ENCODE peak calls at places on chromosomes 5 and 9, in five cellular contexts. One of them, this sample, is unnamed.

GRCh38 chr9:111598730-111599091 is 736 bp downstream of the PTGR1 start:
- DNase-seq in body of pancreas: peak; percentile 51
- DNase-seq in SJSA1: peak; percentile 28
- DNase-seq in stimulated activated CD8-positive, alpha-beta memory T cell treated with anti-CD3 and anti-CD28 coated beads, Interleukin-15, amount 100 ng/mL, for 1 hour: no peak
- DNase-seq in HFF-Myc: no peak
- DNase-seq in this sample: peak; percentile 60

GRCh38 chr5:10507575-10508024 is 56.3 kb upstream of the ANKRD33B start:
- DNase-seq in body of pancreas: no peak
- DNase-seq in SJSA1: peak; percentile 29
- DNase-seq in stimulated activated CD8-positive, alpha-beta memory T cell treated with anti-CD3 and anti-CD28 coated beads, Interleukin-15, amount 100 ng/mL, for 1 hour: no peak
- DNase-seq in HFF-Myc: no peak
- DNase-seq in this sample: peak; percentile 20

GRCh38 chr5:59125961-59126360 is 543.1 kb downstream of the RAB3C start:
- DNase-seq in body of pancreas: no peak
- DNase-seq in SJSA1: peak; percentile 40
- DNase-seq in stimulated activated CD8-positive, alpha-beta memory T cell treated with anti-CD3 and anti-CD28 coated beads, Interleukin-15, amount 100 ng/mL, for 1 hour: no peak
- DNase-seq in HFF-Myc: no peak
- DNase-seq in this sample: no peak

GRCh38 chr5:29005386-29005785 is 1967.0 kb upstream of the CDH9 start:
- DNase-seq in body of pancreas: no peak
- DNase-seq in SJSA1: no peak
- DNase-seq in stimulated activated CD8-positive, alpha-beta memory T cell treated with anti-CD3 and anti-CD28 coated beads, Interleukin-15, amount 100 ng/mL, for 1 hour: no peak
- DNase-seq in HFF-Myc: no peak
- DNase-seq in this sample: no peak

GRCh38 chr5:125251703-125252102 is 505.3 kb upstream of the ZNF608 start:
- DNase-seq in body of pancreas: no peak
- DNase-seq in SJSA1: no peak
- DNase-seq in stimulated activated CD8-positive, alpha-beta memory T cell treated with anti-CD3 and anti-CD28 coated beads, Interleukin-15, amount 100 ng/mL, for 1 hour: no peak
- DNase-seq in HFF-Myc: no peak
- DNase-seq in this sample: no peak

GRCh38 chr5:178496219-178496618 is 94.0 kb downstream of the COL23A1 start:
- DNase-seq in body of pancreas: no peak
- DNase-seq in SJSA1: no peak
- DNase-seq in stimulated activated CD8-positive, alpha-beta memory T cell treated with anti-CD3 and anti-CD28 coated beads, Interleukin-15, amount 100 ng/mL, for 1 hour: no peak
- DNase-seq in HFF-Myc: no peak
- DNase-seq in this sample: no peak

GRCh38 chr5:172648008-172648359 is 6.9 kb downstream of the NEURL1B start:
- DNase-seq in body of pancreas: no peak
- DNase-seq in SJSA1: no peak
- DNase-seq in stimulated activated CD8-positive, alpha-beta memory T cell treated with anti-CD3 and anti-CD28 coated beads, Interleukin-15, amount 100 ng/mL, for 1 hour: no peak
- DNase-seq in HFF-Myc: no peak
- DNase-seq in this sample: no peak

GRCh38 chr5:36880761-36881160 is 4.2 kb downstream of the NIPBL start:
- DNase-seq in body of pancreas: no peak
- DNase-seq in SJSA1: no peak
- DNase-seq in stimulated activated CD8-positive, alpha-beta memory T cell treated with anti-CD3 and anti-CD28 coated beads, Interleukin-15, amount 100 ng/mL, for 1 hour: no peak
- DNase-seq in HFF-Myc: no peak
- DNase-seq in this sample: no peak

GRCh38 chr9:75451045-75451444 is 362.7 kb downstream of the OSTF1 start:
- DNase-seq in body of pancreas: no peak
- DNase-seq in SJSA1: peak; percentile 58
- DNase-seq in stimulated activated CD8-positive, alpha-beta memory T cell treated with anti-CD3 and anti-CD28 coated beads, Interleukin-15, amount 100 ng/mL, for 1 hour: no peak
- DNase-seq in HFF-Myc: no peak
- DNase-seq in this sample: no peak

GRCh38 chr9:137053944-137054931 is at the start of gene ENTPD2:
- DNase-seq in body of pancreas: peak; percentile 89
- DNase-seq in SJSA1: no peak
- DNase-seq in stimulated activated CD8-positive, alpha-beta memory T cell treated with anti-CD3 and anti-CD28 coated beads, Interleukin-15, amount 100 ng/mL, for 1 hour: no peak
- DNase-seq in HFF-Myc: no peak
- DNase-seq in this sample: no peak

GRCh38 chr5:123265551-123265950 is 157.7 kb downstream of the CEP120 start:
- DNase-seq in body of pancreas: no peak
- DNase-seq in SJSA1: no peak
- DNase-seq in stimulated activated CD8-positive, alpha-beta memory T cell treated with anti-CD3 and anti-CD28 coated beads, Interleukin-15, amount 100 ng/mL, for 1 hour: no peak
- DNase-seq in HFF-Myc: no peak
- DNase-seq in this sample: no peak

GRCh38 chr9:99511723-99512122 is 289.6 kb downstream of the SEC61B start:
- DNase-seq in body of pancreas: no peak
- DNase-seq in SJSA1: no peak
- DNase-seq in stimulated activated CD8-positive, alpha-beta memory T cell treated with anti-CD3 and anti-CD28 coated beads, Interleukin-15, amount 100 ng/mL, for 1 hour: no peak
- DNase-seq in HFF-Myc: no peak
- DNase-seq in this sample: no peak

GRCh38 chr9:35906923-35907699 is 1.1 kb downstream of the HRCT1 start:
- DNase-seq in body of pancreas: no peak
- DNase-seq in SJSA1: peak; percentile 61
- DNase-seq in stimulated activated CD8-positive, alpha-beta memory T cell treated with anti-CD3 and anti-CD28 coated beads, Interleukin-15, amount 100 ng/mL, for 1 hour: no peak
- DNase-seq in HFF-Myc: no peak
- DNase-seq in this sample: peak; percentile 79

GRCh38 chr5:95048633-95049032 is 236.3 kb downstream of the MCTP1 start:
- DNase-seq in body of pancreas: no peak
- DNase-seq in SJSA1: no peak
- DNase-seq in stimulated activated CD8-positive, alpha-beta memory T cell treated with anti-CD3 and anti-CD28 coated beads, Interleukin-15, amount 100 ng/mL, for 1 hour: no peak
- DNase-seq in HFF-Myc: no peak
- DNase-seq in this sample: no peak

GRCh38 chr5:1515311-1515920 is 8.3 kb downstream of the LPCAT1 start:
- DNase-seq in body of pancreas: peak; percentile 8
- DNase-seq in SJSA1: no peak
- DNase-seq in stimulated activated CD8-positive, alpha-beta memory T cell treated with anti-CD3 and anti-CD28 coated beads, Interleukin-15, amount 100 ng/mL, for 1 hour: no peak
- DNase-seq in HFF-Myc: no peak
- DNase-seq in this sample: peak; percentile 9

GRCh38 chr9:106888992-106889631 is 26.1 kb downstream of the ZNF462 start:
- DNase-seq in body of pancreas: no peak
- DNase-seq in SJSA1: no peak
- DNase-seq in stimulated activated CD8-positive, alpha-beta memory T cell treated with anti-CD3 and anti-CD28 coated beads, Interleukin-15, amount 100 ng/mL, for 1 hour: no peak
- DNase-seq in HFF-Myc: no peak
- DNase-seq in this sample: no peak

GRCh38 chr5:123718238-123718637 is 206.3 kb downstream of the CSNK1G3 start:
- DNase-seq in body of pancreas: no peak
- DNase-seq in SJSA1: no peak
- DNase-seq in stimulated activated CD8-positive, alpha-beta memory T cell treated with anti-CD3 and anti-CD28 coated beads, Interleukin-15, amount 100 ng/mL, for 1 hour: no peak
- DNase-seq in HFF-Myc: no peak
- DNase-seq in this sample: no peak

GRCh38 chr9:136220017-136220729 is 15.2 kb upstream of the LHX3 start:
- DNase-seq in body of pancreas: no peak
- DNase-seq in SJSA1: no peak
- DNase-seq in stimulated activated CD8-positive, alpha-beta memory T cell treated with anti-CD3 and anti-CD28 coated beads, Interleukin-15, amount 100 ng/mL, for 1 hour: no peak
- DNase-seq in HFF-Myc: peak; percentile 24
- DNase-seq in this sample: no peak

GRCh38 chr5:124574521-124575436 is 171.7 kb downstream of the ZNF608 start:
- DNase-seq in body of pancreas: no peak
- DNase-seq in SJSA1: no peak
- DNase-seq in stimulated activated CD8-positive, alpha-beta memory T cell treated with anti-CD3 and anti-CD28 coated beads, Interleukin-15, amount 100 ng/mL, for 1 hour: no peak
- DNase-seq in HFF-Myc: no peak
- DNase-seq in this sample: no peak

GRCh38 chr9:28234899-28235277 is 661.6 kb upstream of the C9orf72 start:
- DNase-seq in body of pancreas: no peak
- DNase-seq in SJSA1: no peak
- DNase-seq in stimulated activated CD8-positive, alpha-beta memory T cell treated with anti-CD3 and anti-CD28 coated beads, Interleukin-15, amount 100 ng/mL, for 1 hour: no peak
- DNase-seq in HFF-Myc: peak; percentile 38
- DNase-seq in this sample: no peak

GRCh38 chr5:110027527-110028322 is 338.0 kb downstream of the MAN2A1 start:
- DNase-seq in body of pancreas: no peak
- DNase-seq in SJSA1: no peak
- DNase-seq in stimulated activated CD8-positive, alpha-beta memory T cell treated with anti-CD3 and anti-CD28 coated beads, Interleukin-15, amount 100 ng/mL, for 1 hour: no peak
- DNase-seq in HFF-Myc: no peak
- DNase-seq in this sample: no peak

GRCh38 chr5:98791110-98791509 is 17.6 kb downstream of the RGMB start:
- DNase-seq in body of pancreas: no peak
- DNase-seq in SJSA1: no peak
- DNase-seq in stimulated activated CD8-positive, alpha-beta memory T cell treated with anti-CD3 and anti-CD28 coated beads, Interleukin-15, amount 100 ng/mL, for 1 hour: no peak
- DNase-seq in HFF-Myc: no peak
- DNase-seq in this sample: no peak

GRCh38 chr9:114427644-114428043 is 39.9 kb upstream of the AKNA start:
- DNase-seq in body of pancreas: no peak
- DNase-seq in SJSA1: no peak
- DNase-seq in stimulated activated CD8-positive, alpha-beta memory T cell treated with anti-CD3 and anti-CD28 coated beads, Interleukin-15, amount 100 ng/mL, for 1 hour: no peak
- DNase-seq in HFF-Myc: no peak
- DNase-seq in this sample: no peak

GRCh38 chr5:1638658-1639400 is 115.1 kb upstream of the LPCAT1 start:
- DNase-seq in body of pancreas: no peak
- DNase-seq in SJSA1: no peak
- DNase-seq in stimulated activated CD8-positive, alpha-beta memory T cell treated with anti-CD3 and anti-CD28 coated beads, Interleukin-15, amount 100 ng/mL, for 1 hour: no peak
- DNase-seq in HFF-Myc: no peak
- DNase-seq in this sample: peak; percentile 10

GRCh38 chr5:119913425-119913824 is 284.1 kb downstream of the FAM170A start:
- DNase-seq in body of pancreas: no peak
- DNase-seq in SJSA1: no peak
- DNase-seq in stimulated activated CD8-positive, alpha-beta memory T cell treated with anti-CD3 and anti-CD28 coated beads, Interleukin-15, amount 100 ng/mL, for 1 hour: no peak
- DNase-seq in HFF-Myc: no peak
- DNase-seq in this sample: no peak

GRCh38 chr9:121753802-121754654 is 102.6 kb downstream of the DAB2IP start:
- DNase-seq in body of pancreas: no peak
- DNase-seq in SJSA1: no peak
- DNase-seq in stimulated activated CD8-positive, alpha-beta memory T cell treated with anti-CD3 and anti-CD28 coated beads, Interleukin-15, amount 100 ng/mL, for 1 hour: no peak
- DNase-seq in HFF-Myc: no peak
- DNase-seq in this sample: no peak

GRCh38 chr5:144504929-144505578 is 334.4 kb downstream of the KCTD16 start:
- DNase-seq in body of pancreas: peak; percentile 14
- DNase-seq in SJSA1: no peak
- DNase-seq in stimulated activated CD8-positive, alpha-beta memory T cell treated with anti-CD3 and anti-CD28 coated beads, Interleukin-15, amount 100 ng/mL, for 1 hour: no peak
- DNase-seq in HFF-Myc: no peak
- DNase-seq in this sample: no peak

GRCh38 chr9:5286262-5286661 is 18.3 kb downstream of the RLN2 start:
- DNase-seq in body of pancreas: no peak
- DNase-seq in SJSA1: no peak
- DNase-seq in stimulated activated CD8-positive, alpha-beta memory T cell treated with anti-CD3 and anti-CD28 coated beads, Interleukin-15, amount 100 ng/mL, for 1 hour: no peak
- DNase-seq in HFF-Myc: no peak
- DNase-seq in this sample: no peak

GRCh38 chr5:145574889-145575573 is 260.1 kb downstream of the PRELID2 start:
- DNase-seq in body of pancreas: no peak
- DNase-seq in SJSA1: no peak
- DNase-seq in stimulated activated CD8-positive, alpha-beta memory T cell treated with anti-CD3 and anti-CD28 coated beads, Interleukin-15, amount 100 ng/mL, for 1 hour: no peak
- DNase-seq in HFF-Myc: no peak
- DNase-seq in this sample: no peak

GRCh38 chr9:110750272-110750671 is 81.7 kb downstream of the MUSK start:
- DNase-seq in body of pancreas: peak; percentile 22
- DNase-seq in SJSA1: no peak
- DNase-seq in stimulated activated CD8-positive, alpha-beta memory T cell treated with anti-CD3 and anti-CD28 coated beads, Interleukin-15, amount 100 ng/mL, for 1 hour: no peak
- DNase-seq in HFF-Myc: no peak
- DNase-seq in this sample: peak; percentile 61

GRCh38 chr5:110018509-110018908 is 328.8 kb downstream of the MAN2A1 start:
- DNase-seq in body of pancreas: no peak
- DNase-seq in SJSA1: no peak
- DNase-seq in stimulated activated CD8-positive, alpha-beta memory T cell treated with anti-CD3 and anti-CD28 coated beads, Interleukin-15, amount 100 ng/mL, for 1 hour: no peak
- DNase-seq in HFF-Myc: no peak
- DNase-seq in this sample: no peak

GRCh38 chr9:137453643-137454081 is 5.5 kb downstream of the NSMF start:
- DNase-seq in body of pancreas: peak; percentile 67
- DNase-seq in SJSA1: no peak
- DNase-seq in stimulated activated CD8-positive, alpha-beta memory T cell treated with anti-CD3 and anti-CD28 coated beads, Interleukin-15, amount 100 ng/mL, for 1 hour: no peak
- DNase-seq in HFF-Myc: no peak
- DNase-seq in this sample: peak; percentile 58